ENCODE peak calls at places on chromosomes 12 and 14, in four cellular contexts. H is HepG2, U is A549, T is K562. R is an unnamed sample.

GRCh38 chr12:95784886-95785285 is 5.7 kb downstream of the NTN4 start:
- DNase-seq in H (no peak), U (no peak), T (no peak), R (no peak)

GRCh38 chr12:49641748-49642369 is 18.5 kb downstream of the PRPF40B start:
- DNase-seq in H (no peak), T (no peak), U (no peak), R (no peak)

GRCh38 chr12:107501681-107502080 is 183.9 kb upstream of the PWP1 start:
- DNase-seq in T (no peak), U (no peak), H (no peak), R (no peak)

GRCh38 chr12:60977966-60978365 is 1282.2 kb upstream of the USP15 start:
- DNase-seq in H (no peak), U (no peak), T (no peak), R (no peak)

GRCh38 chr12:22287056-22287455 is 47.5 kb downstream of the ST8SIA1 start:
- DNase-seq in H (no peak), U (no peak), T (no peak), R (no peak)

GRCh38 chr14:53542692-53543091 is 389.6 kb upstream of the DDHD1 start:
- DNase-seq in T (no peak), U (no peak), H (peak; percentile 44), R (peak; percentile 28)

GRCh38 chr12:27751386-27752047 is 28.5 kb upstream of the KLHL42 start:
- DNase-seq in T (peak; percentile 71), H (no peak), U (no peak), R (no peak)

GRCh38 chr12:104662908-104663307 is 206.2 kb downstream of the CHST11 start:
- DNase-seq in H (no peak), T (no peak), U (no peak), R (no peak)

GRCh38 chr12:124371970-124372555 is 77.2 kb downstream of the RFLNA start:
- DNase-seq in H (no peak), T (no peak), U (no peak), R (no peak)

GRCh38 chr12:31370645-31371620 is 45.0 kb upstream of the SINHCAF start:
- DNase-seq in U (no peak), T (peak; percentile 45), H (peak; percentile 77), R (no peak)

GRCh38 chr14:90871605-90872233 is 55.5 kb upstream of the TTC7B start:
- DNase-seq in U (no peak), T (no peak), H (no peak), R (peak; percentile 54)

GRCh38 chr12:34398706-34399630 is 376.7 kb downstream of the ALG10 start:
- DNase-seq in H (no peak), T (no peak), U (no peak), R (no peak)

GRCh38 chr14:68779761-68780323 is 13.0 kb downstream of the ZFP36L1 start:
- DNase-seq in U (no peak), T (peak; percentile 47), H (peak; percentile 96), R (peak; percentile 91)

GRCh38 chr12:19224746-19225145 is 95.2 kb downstream of the PLEKHA5 start:
- DNase-seq in H (no peak), U (no peak), T (no peak), R (no peak)

GRCh38 chr12:19230299-19230866 is 100.8 kb downstream of the PLEKHA5 start:
- DNase-seq in U (no peak), H (no peak), T (no peak), R (no peak)

GRCh38 chr12:19227880-19228210 is 98.3 kb downstream of the PLEKHA5 start:
- DNase-seq in H (no peak), U (no peak), T (no peak), R (no peak)

GRCh38 chr12:19230896-19231295 is 101.4 kb downstream of the PLEKHA5 start:
- DNase-seq in U (no peak), H (no peak), T (no peak), R (no peak)

GRCh38 chr12:19227190-19227879 is 97.8 kb downstream of the PLEKHA5 start:
- DNase-seq in T (no peak), H (no peak), U (no peak), R (no peak)
- TF ChIP-seq MAZ in T (no peak), H (no peak), U (no peak), R (no peak)

GRCh38 chr14:98725676-98726075 is 546.3 kb downstream of the BCL11B start:
- DNase-seq in T (no peak), H (no peak), U (no peak), R (no peak)
- TF ChIP-seq MAZ in T (no peak), H (no peak), U (no peak), R (no peak)

GRCh38 chr14:38209572-38210159 is 2.0 kb downstream of the SSTR1 start:
- DNase-seq in T (no peak), H (no peak), U (no peak), R (no peak)
- TF ChIP-seq MAZ in T (no peak), H (no peak), U (no peak), R (no peak)

GRCh38 chr14:54580933-54581332 is 14.0 kb downstream of the SAMD4A start:
- DNase-seq in H (no peak), U (no peak), T (no peak), R (no peak)
- TF ChIP-seq MAZ in H (no peak), U (no peak), T (no peak), R (no peak)

GRCh38 chr12:81963651-81964050 is 204.5 kb upstream of the PPFIA2 start:
- DNase-seq in T (no peak), U (no peak), H (no peak), R (no peak)
- TF ChIP-seq MAZ in T (no peak), U (no peak), H (no peak), R (no peak)

DNA sequence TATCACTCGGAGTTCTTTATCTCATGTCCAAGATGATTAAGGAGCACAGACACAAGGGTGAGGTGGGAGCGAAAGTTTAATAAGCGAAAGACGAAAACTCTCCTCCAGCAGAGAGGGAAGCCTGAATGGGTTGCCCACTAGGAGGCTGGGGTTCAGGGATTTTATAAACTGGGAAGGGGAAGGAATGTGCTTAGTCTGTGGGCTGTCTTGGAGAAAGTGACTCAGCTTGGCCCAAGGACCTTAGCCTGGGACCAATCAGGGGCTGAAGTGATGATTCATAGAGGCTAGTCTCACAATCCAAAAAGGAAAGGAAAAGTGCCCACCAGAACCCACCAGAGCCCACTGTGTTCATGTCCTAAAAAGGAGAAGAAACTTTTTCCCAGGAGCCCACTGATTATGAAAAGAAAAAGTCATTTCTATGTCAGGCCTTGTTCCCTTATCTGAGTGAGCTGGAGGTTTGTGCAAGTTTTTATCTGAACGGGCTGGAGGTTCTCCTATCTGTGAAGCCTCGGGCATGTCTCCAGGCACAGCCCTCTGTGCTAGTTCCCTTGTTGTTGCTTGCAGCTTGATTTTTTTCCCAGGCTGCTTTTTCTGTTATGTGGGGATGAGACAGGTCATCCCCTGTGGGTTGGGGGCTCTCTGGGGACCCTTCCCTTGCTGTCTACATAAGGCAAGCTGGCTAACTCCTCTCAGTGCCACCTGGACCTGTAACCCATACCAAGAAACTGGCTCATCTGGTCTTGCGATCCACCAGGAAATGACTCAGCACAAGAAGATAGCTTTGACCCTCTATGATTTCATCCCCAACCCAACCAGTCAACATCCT is 8.3 kb upstream of the GOLGA5 start:
- DNase-seq in H (no peak), U (no peak), T (peak; percentile 62), R (peak; percentile 91)
- TF ChIP-seq MAZ in H (no peak), U (no peak), T (no peak), R (no peak)

R was measured in IMR-90.